ENCODE peak calls at places on chromosomes 2 and 18, in four cellular contexts. B, C, V and J are unnamed samples.

GRCh38 chr2:8268172-8268783 is 413.6 kb upstream of the ID2 start:
- DNase-seq in B (no peak), C (no peak), V (no peak), J (no peak)

GRCh38 chr2:123993728-123994323 is 31.3 kb upstream of the CNTNAP5 start:
- DNase-seq in V (peak), B (peak), C (no peak), J (peak)

GRCh38 chr2:240785424-240786335 is 34.3 kb downstream of the KIF1A start:
- DNase-seq in B (no peak), C (no peak), V (no peak), J (peak)

GRCh38 chr2:144364988-144365738 is 154.8 kb downstream of the ZEB2 start:
- DNase-seq in V (no peak), B (no peak), C (peak), J (peak)

GRCh38 chr2:213248637-213249036 is 35.6 kb upstream of the SPAG16 start:
- DNase-seq in C (no peak), B (peak), V (no peak), J (no peak)

GRCh38 chr2:53422979-53423378 is 344.6 kb upstream of the CHAC2 start:
- DNase-seq in B (peak), C (no peak), V (peak), J (peak)

GRCh38 chr18:2826581-2826980 is 20.2 kb upstream of the EMILIN2 start:
- DNase-seq in V (no peak), B (no peak), C (no peak), J (no peak)

GRCh38 chr18:2236232-2236631 is 335.1 kb downstream of the METTL4 start:
- DNase-seq in C (no peak), B (no peak), V (no peak), J (no peak)

GRCh38 chr2:221555511-221555845 is 16.6 kb downstream of the EPHA4 start:
- DNase-seq in V (no peak), C (no peak), B (no peak), J (no peak)

GRCh38 chr2:111662039-111662740 is 221.8 kb downstream of the ANAPC1 start:
- DNase-seq in B (no peak), C (no peak), V (peak), J (no peak)

GRCh38 chr2:111663471-111663951 is 220.5 kb downstream of the ANAPC1 start:
- DNase-seq in C (no peak), V (peak), B (peak), J (peak)

GRCh38 chr2:111664451-111664850 is 219.5 kb downstream of the ANAPC1 start:
- DNase-seq in B (no peak), C (no peak), V (peak), J (no peak)

GRCh38 chr2:111661286-111661940 is 222.6 kb downstream of the ANAPC1 start:
- DNase-seq in V (peak), B (no peak), C (no peak), J (no peak)

DNA sequence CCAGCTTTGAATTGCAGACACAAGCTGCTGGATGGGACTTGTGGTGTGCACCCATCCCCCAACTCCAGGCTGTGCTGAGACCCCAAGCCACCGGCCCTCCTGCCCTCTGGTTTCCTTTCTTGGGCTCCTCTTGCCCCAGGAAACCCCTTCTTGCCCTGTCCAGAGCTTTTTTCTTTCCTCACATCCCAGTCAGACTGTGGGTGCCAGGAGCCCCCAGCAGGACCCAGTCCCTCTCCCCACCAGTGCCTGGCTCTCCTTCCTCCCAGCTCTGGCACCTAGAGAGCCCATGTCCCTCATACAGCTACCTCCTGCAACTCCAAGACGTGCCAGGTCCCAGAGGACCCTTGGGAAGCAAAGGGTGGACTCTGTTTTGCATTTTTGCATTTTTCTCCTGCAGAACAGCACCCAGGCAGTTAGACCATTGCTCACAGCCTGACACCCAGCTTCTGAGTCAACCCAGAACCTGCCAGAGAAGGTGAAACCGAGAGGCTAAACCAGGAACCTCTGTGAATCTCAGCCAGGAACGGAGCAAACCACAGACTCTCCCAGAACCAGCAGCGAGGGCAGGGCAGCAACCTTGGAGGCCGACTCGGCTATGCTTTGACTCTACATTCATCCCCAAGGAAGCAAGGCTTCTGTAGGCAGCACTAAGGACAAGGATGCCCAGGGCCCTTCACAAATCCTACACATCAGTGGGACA is 221.1 kb downstream of the ANAPC1 start:
- DNase-seq in B (no peak), C (no peak), V (peak), J (no peak)
- TF ChIP-seq CBX5 in B (no peak), C (peak), V (no peak), J (no peak)

GRCh38 chr2:158969717-158970521 is 1.5 kb downstream of the TANC1 start:
- DNase-seq in V (no peak), B (no peak), C (no peak), J (no peak)
- TF ChIP-seq CBX5 in V (no peak), B (no peak), C (no peak), J (no peak)

DNA sequence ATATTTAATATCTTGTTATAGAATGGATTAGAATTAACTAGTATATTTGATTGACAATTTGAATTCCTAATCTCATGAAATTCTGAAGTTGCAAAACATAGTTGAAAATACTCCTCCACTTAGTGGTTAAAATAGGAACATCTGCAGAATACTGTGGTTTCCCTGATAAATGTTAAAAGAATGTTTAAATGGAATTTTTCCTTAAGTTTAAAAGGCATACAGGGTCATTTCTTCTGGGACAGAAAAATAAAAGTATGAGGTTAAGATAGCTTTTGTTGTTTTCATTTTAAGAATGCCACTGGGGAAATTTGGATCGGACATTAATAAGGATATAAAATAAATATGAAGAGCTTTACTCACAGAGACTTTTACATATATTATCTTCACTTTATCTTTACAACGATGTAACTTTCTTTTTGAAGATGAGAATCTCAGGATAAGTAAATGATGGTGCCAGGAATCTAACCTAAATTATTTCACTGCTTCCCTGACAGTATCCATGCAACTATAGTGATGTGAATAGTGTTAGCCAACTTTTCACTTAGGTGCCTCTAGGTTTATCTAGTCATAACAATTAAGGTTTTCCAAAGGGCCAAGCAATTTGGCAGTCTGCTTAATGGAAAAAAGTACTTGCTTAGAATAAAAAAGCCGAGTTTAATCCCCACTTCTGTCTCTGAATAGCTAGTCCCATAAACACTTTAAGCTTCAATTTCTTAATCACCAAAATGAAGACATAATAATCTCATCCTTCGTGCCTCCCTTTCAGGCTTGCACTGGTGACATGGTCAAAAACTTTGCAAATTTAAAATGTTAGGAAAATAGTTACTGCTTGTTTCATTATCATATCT is 151.8 kb upstream of the STK17B start:
- DNase-seq in V (no peak), C (no peak), B (no peak), J (no peak)
- TF ChIP-seq CBX5 in V (no peak), C (no peak), B (no peak), J (no peak)

GRCh38 chr2:133026536-133027177 is 356.7 kb upstream of the LYPD1 start:
- DNase-seq in B (no peak), V (peak), C (no peak), J (no peak)
- TF ChIP-seq CBX5 in B (no peak), V (no peak), C (no peak), J (no peak)

GRCh38 chr2:95058466-95058988 is 33.0 kb downstream of the MAL start:
- DNase-seq in V (no peak), C (no peak), B (no peak), J (no peak)

GRCh38 chr2:95061119-95061512 is 35.6 kb downstream of the MAL start:
- DNase-seq in C (no peak), V (no peak), B (no peak), J (no peak)

GRCh38 chr2:95060446-95061118 is 35.1 kb downstream of the MAL start:
- DNase-seq in V (no peak), B (peak), C (no peak), J (no peak)

GRCh38 chr2:95058989-95059601 is 33.6 kb downstream of the MAL start:
- DNase-seq in V (no peak), C (no peak), B (no peak), J (no peak)

DNA sequence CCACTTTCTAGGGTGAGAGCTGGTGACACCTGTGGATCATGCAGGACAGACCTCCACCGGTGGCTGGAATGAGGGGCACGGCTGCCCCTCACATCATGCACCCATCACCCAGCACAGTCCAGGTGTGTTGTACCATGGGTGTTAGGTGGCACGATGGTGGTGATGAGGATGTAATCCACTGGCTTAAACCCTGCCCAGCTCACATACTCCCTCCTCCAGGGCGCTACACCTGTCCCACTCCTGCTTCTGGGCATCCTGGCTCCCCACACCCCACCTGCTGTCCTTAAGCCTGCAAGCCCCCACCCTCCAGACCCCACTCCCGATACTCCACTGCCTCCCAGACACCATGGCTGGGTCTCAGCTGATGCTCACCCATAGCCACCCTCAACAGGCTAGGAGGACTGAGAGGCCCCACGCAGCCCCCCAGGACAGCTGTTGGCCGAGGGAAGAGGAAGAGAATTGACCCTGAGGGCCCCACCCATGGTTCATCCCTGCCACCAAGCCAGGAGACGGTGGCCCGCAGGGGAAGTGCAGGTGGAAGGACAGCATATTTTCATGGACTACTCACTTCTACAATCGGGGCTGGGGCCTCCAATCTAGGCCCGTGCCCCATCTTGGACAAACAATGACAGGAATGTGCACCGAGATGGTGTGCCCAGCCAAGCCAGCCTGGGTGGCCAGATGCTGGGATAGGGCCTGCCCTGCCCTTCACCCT is 34.3 kb downstream of the MAL start:
- DNase-seq in B (no peak), C (no peak), V (no peak), J (no peak)
- TF ChIP-seq CBX5 in B (no peak), C (no peak), V (no peak), J (no peak)

GRCh38 chr2:231593666-231594065 is 1.0 kb downstream of the TEX44 start:
- DNase-seq in C (no peak), B (no peak), V (no peak), J (no peak)
- TF ChIP-seq CBX5 in C (no peak), B (no peak), V (no peak), J (no peak)